ENCODE peak calls at places on chromosomes 1 and 21, in four cellular contexts. S is uterus, Z is MCF 10A, X is fibroblast of lung. W is an unnamed sample.

GRCh38 chr1:212677136-212677535 is 22.5 kb downstream of the BATF3 start:
- DNase-seq in S (no peak), X (no peak), Z (no peak), W (no peak)

GRCh38 chr1:19032701-19033515 is 76.4 kb upstream of the IFFO2 start:
- DNase-seq in X (no peak), Z (no peak), S (no peak), W (no peak)

GRCh38 chr1:38038836-38039235 is 7.8 kb downstream of the POU3F1 start:
- DNase-seq in Z (peak; percentile 20), X (no peak), S (no peak), W (peak; percentile 71)

GRCh38 chr1:197066277-197066676 is 783 bp downstream of the F13B start:
- DNase-seq in X (no peak), Z (no peak), S (no peak), W (no peak)

GRCh38 chr1:226549937-226550670 is 1.5 kb downstream of the STUM start:
- DNase-seq in X (peak; percentile 17), Z (peak; percentile 34), S (peak; percentile 40), W (no peak)

GRCh38 chr1:161266096-161266679 is 7.6 kb downstream of the PCP4L1 start:
- DNase-seq in S (no peak), Z (no peak), X (no peak), W (peak; percentile 2)

GRCh38 chr1:67429528-67430357 is 459 bp downstream of the SERBP1 start:
- DNase-seq in X (no peak), Z (peak; percentile 32), S (peak; percentile 26), W (no peak)

GRCh38 chr1:207454046-207454964 is at the start of gene CR2:
- DNase-seq in S (no peak), Z (peak; percentile 72), X (no peak), W (no peak)

GRCh38 chr1:210400043-210400840 is 71.5 kb downstream of the HHAT start:
- DNase-seq in X (peak; percentile 75), Z (peak; percentile 88), S (peak; percentile 34), W (peak; percentile 67)

GRCh38 chr1:204711103-204711946 is 25.8 kb upstream of the LRRN2 start:
- DNase-seq in Z (no peak), S (no peak), X (no peak), W (no peak)

GRCh38 chr1:150764617-150765090 is 924 bp downstream of the CTSS start:
- DNase-seq in X (peak; percentile 89), Z (peak; percentile 80), S (no peak), W (peak; percentile 36)

GRCh38 chr1:198809247-198809646 is 170.4 kb downstream of the PTPRC start:
- DNase-seq in X (peak; percentile 57), S (no peak), Z (peak; percentile 30), W (no peak)

GRCh38 chr1:8570435-8570834 is 247.0 kb downstream of the RERE start:
- DNase-seq in X (no peak), Z (no peak), S (no peak), W (no peak)

GRCh38 chr1:8569242-8569641 is 248.2 kb downstream of the RERE start:
- DNase-seq in X (no peak), S (no peak), Z (no peak), W (no peak)

GRCh38 chr1:8572106-8572505 is 245.3 kb downstream of the RERE start:
- DNase-seq in Z (no peak), X (peak; percentile 45), S (no peak), W (no peak)

GRCh38 chr1:8568837-8569236 is 248.6 kb downstream of the RERE start:
- DNase-seq in S (no peak), X (no peak), Z (no peak), W (no peak)

GRCh38 chr1:8571200-8571984 is 246.0 kb downstream of the RERE start:
- DNase-seq in Z (peak; percentile 33), X (peak; percentile 78), S (peak; percentile 50), W (peak; percentile 20)
- TF ChIP-seq CTCF in Z (peak; percentile 52), X (peak; percentile 71), S (peak; percentile 49), W (peak; percentile 76)

DNA sequence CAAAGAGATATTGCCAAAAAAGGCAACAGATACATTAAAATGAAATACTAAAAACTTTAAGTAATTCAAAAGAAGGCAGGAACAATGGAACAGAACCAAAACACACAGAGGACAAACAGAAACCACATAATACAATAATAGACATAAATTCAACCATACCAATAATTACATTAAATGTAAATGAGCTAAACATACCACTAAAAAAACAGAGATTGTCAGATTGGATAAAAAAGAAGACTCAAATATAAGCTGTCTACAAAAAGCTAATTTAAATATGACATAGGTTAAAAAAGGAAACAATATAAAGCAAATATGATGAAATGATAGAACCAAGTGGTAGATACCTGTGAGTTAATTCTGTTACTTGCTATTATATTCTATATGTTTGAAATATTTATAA is 44.1 kb upstream of the ATP5PO start:
- DNase-seq in Z (no peak), X (no peak), S (no peak), W (no peak)
- TF ChIP-seq CTCF in Z (no peak), X (no peak), S (no peak), W (no peak)

GRCh38 chr1:1841575-1841991 is 49.3 kb downstream of the GNB1 start:
- DNase-seq in X (peak; percentile 47), Z (no peak), S (no peak), W (peak; percentile 14)
- TF ChIP-seq CTCF in X (peak; percentile 29), Z (no peak), S (no peak), W (peak; percentile 38)

GRCh38 chr21:42201615-42202161 is 17.3 kb upstream of the ABCG1 start:
- DNase-seq in X (no peak), Z (peak; percentile 45), S (no peak), W (no peak)

GRCh38 chr21:42198949-42199348 is 20.0 kb upstream of the ABCG1 start:
- DNase-seq in X (no peak), Z (no peak), S (no peak), W (no peak)

GRCh38 chr21:42202321-42202720 is 16.6 kb upstream of the ABCG1 start:
- DNase-seq in Z (no peak), S (no peak), X (no peak), W (no peak)

GRCh38 chr21:42199488-42200463 is 19.2 kb upstream of the ABCG1 start:
- DNase-seq in Z (peak; percentile 85), X (peak; percentile 83), S (no peak), W (peak; percentile 14)

GRCh38 chr21:42200906-42201614 is 17.9 kb upstream of the ABCG1 start:
- DNase-seq in X (no peak), S (no peak), Z (no peak), W (no peak)
- TF ChIP-seq CTCF in X (no peak), S (no peak), Z (no peak), W (no peak)

GRCh38 chr1:85502625-85503083 is 37.7 kb upstream of the DDAH1 start:
- DNase-seq in Z (peak; percentile 79), S (peak; percentile 37), X (peak; percentile 87), W (peak; percentile 48)
- TF ChIP-seq CTCF in Z (peak; percentile 43), S (no peak), X (peak; percentile 73), W (peak; percentile 80)

GRCh38 chr1:59017501-59018231 is 233.8 kb upstream of the JUN start:
- DNase-seq in X (peak; percentile 24), S (no peak), Z (peak; percentile 18), W (no peak)

GRCh38 chr1:59014827-59015226 is 231.0 kb upstream of the JUN start:
- DNase-seq in S (no peak), X (no peak), Z (no peak), W (no peak)

GRCh38 chr1:59018446-59018845 is 234.6 kb upstream of the JUN start:
- DNase-seq in X (no peak), S (no peak), Z (no peak), W (no peak)

GRCh38 chr1:59015708-59016107 is 231.9 kb upstream of the JUN start:
- DNase-seq in S (peak; percentile 67), Z (peak; percentile 81), X (peak; percentile 61), W (peak; percentile 69)

GRCh38 chr1:59016390-59016789 is 232.5 kb upstream of the JUN start:
- DNase-seq in X (no peak), Z (peak; percentile 20), S (no peak), W (no peak)
- TF ChIP-seq CTCF in X (no peak), Z (no peak), S (no peak), W (peak; percentile 12)

DNA sequence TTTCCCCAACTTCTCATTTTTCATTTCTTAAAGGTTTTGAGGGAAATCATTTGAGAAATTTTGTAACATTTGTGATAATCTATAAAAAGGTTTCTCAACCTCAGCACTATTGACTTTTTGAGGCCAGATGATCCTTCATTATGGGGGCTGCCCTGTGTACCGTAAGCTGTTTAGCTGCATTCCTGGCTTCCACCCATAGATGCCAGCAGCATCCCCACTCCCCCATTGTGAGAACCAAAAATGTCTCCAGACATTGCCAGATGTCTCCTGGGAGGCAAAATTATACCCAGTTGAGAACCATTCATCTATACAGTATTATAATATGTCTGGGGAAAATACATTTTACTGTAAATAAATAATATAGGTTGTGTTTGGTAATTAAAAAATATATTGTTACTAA is 146.0 kb downstream of the PBX1 start:
- DNase-seq in Z (no peak), S (no peak), X (no peak), W (no peak)
- TF ChIP-seq CTCF in Z (no peak), S (no peak), X (peak; percentile 21), W (peak; percentile 10)

GRCh38 chr1:58084266-58084665 is 462.3 kb downstream of the OMA1 start:
- DNase-seq in S (no peak), Z (no peak), X (no peak), W (no peak)
- TF ChIP-seq CTCF in S (no peak), Z (no peak), X (no peak), W (no peak)

W was measured in HFFc6.